ENCODE peak calls at places on chromosomes 1 and 21, in eight cellular contexts. K, N, B, A, R, J, Y and I are unnamed samples. For H3K27me3, the result is how much of the 10 kb centered on the place peaks cover.

GRCh38 chr1:234699795-234700665 is 90.1 kb upstream of the IRF2BP2 start:
- DNase-seq in K (no peak), N (peak), B (no peak), A (no peak), R (no peak), J (peak), Y (no peak), I (no peak)

GRCh38 chr1:232221790-232222499 is 408.0 kb downstream of the SIPA1L2 start:
- DNase-seq in K (no peak), N (no peak), B (no peak), A (no peak), R (no peak), J (no peak), Y (no peak), I (no peak)

GRCh38 chr1:26862781-26863676 is at the start of gene SFN:
- DNase-seq in K (peak), N (peak), B (no peak), A (no peak), R (peak), J (no peak), Y (peak), I (no peak)

GRCh38 chr1:212667223-212668139 is 32.2 kb downstream of the BATF3 start:
- DNase-seq in K (no peak), N (no peak), B (no peak), A (no peak), R (no peak), J (no peak), Y (no peak), I (no peak)

GRCh38 chr21:44456207-44456914 is 1.1 kb downstream of the LRRC3 start:
- DNase-seq in K (no peak), N (peak), B (no peak), A (no peak), R (peak), J (peak), Y (no peak), I (peak)

GRCh38 chr1:41712687-41713086 is 206.0 kb downstream of the HIVEP3 start:
- DNase-seq in K (no peak), N (no peak), B (no peak), A (peak), R (no peak), J (no peak), Y (no peak), I (no peak)

GRCh38 chr21:42636931-42637601 is 16.4 kb upstream of the PDE9A start:
- DNase-seq in K (no peak), N (peak), B (no peak), A (no peak), R (no peak), J (peak), Y (no peak), I (no peak)

GRCh38 chr1:42786097-42786496 is 1.3 kb downstream of the TMEM269 start:
- DNase-seq in K (no peak), N (no peak), B (no peak), A (no peak), R (no peak), J (no peak), Y (no peak), I (no peak)

GRCh38 chr1:206909167-206909882 is 12.1 kb downstream of the IL24 start:
- DNase-seq in K (peak), N (peak), B (peak), A (peak), R (peak), J (peak), Y (peak), I (peak)

GRCh38 chr1:244104309-244105060 is 53.4 kb downstream of the ZBTB18 start:
- DNase-seq in K (no peak), N (no peak), B (no peak), A (no peak), R (no peak), J (no peak), Y (no peak), I (no peak)

GRCh38 chr1:55039342-55040082 is at the start of gene PCSK9:
- DNase-seq in K (no peak), N (no peak), B (no peak), A (no peak), R (peak), J (no peak), Y (no peak), I (no peak)

GRCh38 chr1:118247593-118247992 is 62.6 kb upstream of the SPAG17 start:
- DNase-seq in K (no peak), N (no peak), B (no peak), A (no peak), R (no peak), J (no peak), Y (no peak), I (no peak)

GRCh38 chr21:46109251-46110221 is 11.6 kb downstream of the COL6A2 start:
- DNase-seq in K (no peak), N (peak), B (peak), A (no peak), R (peak), J (peak), Y (peak), I (peak)

GRCh38 chr1:99327357-99327756 is 63.1 kb downstream of the PLPPR4 start:
- DNase-seq in K (no peak), N (no peak), B (no peak), A (no peak), R (no peak), J (no peak), Y (no peak), I (no peak)

GRCh38 chr21:43341349-43342163 is 85.4 kb downstream of the SIK1 start:
- DNase-seq in K (no peak), N (no peak), B (no peak), A (peak), R (no peak), J (no peak), Y (no peak), I (no peak)

GRCh38 chr1:154478639-154479038 is 23.4 kb upstream of the TDRD10 start:
- DNase-seq in K (no peak), N (no peak), B (no peak), A (no peak), R (no peak), J (no peak), Y (no peak), I (no peak)

GRCh38 chr1:155219592-155220031 is 11.1 kb downstream of the MTX1 start:
- DNase-seq in K (no peak), N (no peak), B (peak), A (no peak), R (no peak), J (no peak), Y (no peak), I (no peak)

GRCh38 chr1:116911166-116911553 is 1.4 kb downstream of the PTGFRN start:
- DNase-seq in K (no peak), N (no peak), B (peak), A (no peak), R (no peak), J (no peak), Y (no peak), I (no peak)

GRCh38 chr1:28249013-28249870 is 10.1 kb upstream of the SESN2 start:
- DNase-seq in K (peak), N (no peak), B (no peak), A (peak), R (peak), J (peak), Y (peak), I (peak)

GRCh38 chr1:7313081-7313546 is 458.0 kb upstream of the VAMP3 start:
- DNase-seq in K (no peak), N (no peak), B (no peak), A (no peak), R (no peak), J (no peak), Y (no peak), I (no peak)

GRCh38 chr1:66532798-66533783 is 862 bp upstream of the SGIP1 start:
- DNase-seq in K (no peak), N (no peak), B (peak), A (peak), R (peak), J (peak), Y (no peak), I (peak)

GRCh38 chr1:28640766-28641165 is 2.1 kb downstream of the TAF12 start:
- DNase-seq in K (peak), N (no peak), B (no peak), A (no peak), R (no peak), J (no peak), Y (no peak), I (no peak)

GRCh38 chr1:214823311-214824117 is 220.5 kb downstream of the CENPF start:
- DNase-seq in K (no peak), N (no peak), B (no peak), A (no peak), R (no peak), J (no peak), Y (no peak), I (no peak)

GRCh38 chr1:232704694-232705680 is 75.1 kb upstream of the SIPA1L2 start:
- DNase-seq in K (no peak), N (no peak), B (peak), A (no peak), R (no peak), J (no peak), Y (peak), I (no peak)

GRCh38 chr21:25956993-25957714 is 213.4 kb downstream of the APP start:
- DNase-seq in K (no peak), N (no peak), B (no peak), A (no peak), R (no peak), J (no peak), Y (no peak), I (no peak)

GRCh38 chr1:60715970-60716369 is 366.4 kb upstream of the NFIA start:
- DNase-seq in K (no peak), N (no peak), B (no peak), A (no peak), R (no peak), J (no peak), Y (no peak), I (no peak)

GRCh38 chr1:160748182-160748876 is 9.3 kb downstream of the SLAMF7 start:
- DNase-seq in K (no peak), N (no peak), B (no peak), A (no peak), R (no peak), J (no peak), Y (no peak), I (no peak)

GRCh38 chr1:219710529-219711194 is 97.8 kb upstream of the ZC3H11B start:
- DNase-seq in K (no peak), N (no peak), B (no peak), A (no peak), R (no peak), J (no peak), Y (no peak), I (no peak)

GRCh38 chr1:158121604-158122254 is 59.0 kb upstream of the CD1D start:
- DNase-seq in K (no peak), N (no peak), B (peak), A (no peak), R (no peak), J (no peak), Y (no peak), I (no peak)

GRCh38 chr1:230175839-230176238 is 108.8 kb downstream of the GALNT2 start:
- DNase-seq in K (no peak), N (no peak), B (no peak), A (no peak), R (no peak), J (no peak), Y (no peak), I (no peak)

GRCh38 chr1:152182431-152182830 is 23.4 kb upstream of the RPTN start:
- DNase-seq in K (no peak), N (no peak), B (no peak), A (no peak), R (no peak), J (no peak), Y (no peak), I (no peak)

GRCh38 chr1:152179566-152179965 is 20.5 kb upstream of the RPTN start:
- DNase-seq in K (no peak), N (no peak), B (no peak), A (no peak), R (no peak), J (no peak), Y (no peak), I (no peak)

GRCh38 chr1:152186556-152187285 is 27.7 kb upstream of the RPTN start:
- DNase-seq in K (no peak), N (no peak), B (no peak), A (no peak), R (no peak), J (no peak), Y (no peak), I (no peak)

GRCh38 chr1:152185544-152186391 is 26.7 kb upstream of the RPTN start:
- DNase-seq in K (peak), N (peak), B (no peak), A (no peak), R (no peak), J (no peak), Y (peak), I (no peak)

GRCh38 chr1:152182942-152183341 is 23.9 kb upstream of the RPTN start:
- DNase-seq in K (no peak), N (no peak), B (no peak), A (no peak), R (no peak), J (no peak), Y (no peak), I (no peak)
- H3K27ac ChIP-seq in K (no peak), N (no peak), B (no peak), A (no peak), R (no peak), J (no peak), Y (no peak), I (no peak)

GRCh38 chr1:2172551-2173146 is 21.9 kb downstream of the FAAP20 start:
- DNase-seq in K (no peak), N (no peak), B (peak), A (no peak), R (no peak), J (no peak), Y (no peak), I (no peak)
- H3K27me3 ChIP-seq in K (under half), N (under half), B (under half), A (under half), R (under half), J (under half), Y (under half), I (under half)

GRCh38 chr1:62924983-62925790 is 141.3 kb downstream of the ATG4C start:
- DNase-seq in K (no peak), N (no peak), B (no peak), A (no peak), R (no peak), J (no peak), Y (no peak), I (no peak)
- H3K27ac ChIP-seq in K (no peak), N (no peak), B (no peak), A (no peak), R (no peak), J (no peak), Y (no peak), I (no peak)

GRCh38 chr1:220874201-220874655 is 5.0 kb upstream of the HLX start:
- DNase-seq in K (no peak), N (no peak), B (no peak), A (no peak), R (no peak), J (no peak), Y (no peak), I (no peak)
- H3K27me3 ChIP-seq in K (half or more), N (under half), B (under half), A (under half), R (under half), J (under half), Y (under half), I (under half)

GRCh38 chr1:178010674-178011073 is 40.8 kb upstream of the SEC16B start:
- DNase-seq in K (no peak), N (no peak), B (no peak), A (no peak), R (no peak), J (no peak), Y (no peak), I (no peak)
- H3K27ac ChIP-seq in K (no peak), N (no peak), B (no peak), A (no peak), R (no peak), J (peak), Y (no peak), I (no peak)

GRCh38 chr1:3080236-3080964 is 11.4 kb downstream of the PRDM16 start:
- DNase-seq in K (no peak), N (no peak), B (no peak), A (no peak), R (peak), J (no peak), Y (no peak), I (no peak)
- H3K27me3 ChIP-seq in K (under half), N (under half), B (under half), A (under half), R (half or more), J (under half), Y (under half), I (under half)

DNA sequence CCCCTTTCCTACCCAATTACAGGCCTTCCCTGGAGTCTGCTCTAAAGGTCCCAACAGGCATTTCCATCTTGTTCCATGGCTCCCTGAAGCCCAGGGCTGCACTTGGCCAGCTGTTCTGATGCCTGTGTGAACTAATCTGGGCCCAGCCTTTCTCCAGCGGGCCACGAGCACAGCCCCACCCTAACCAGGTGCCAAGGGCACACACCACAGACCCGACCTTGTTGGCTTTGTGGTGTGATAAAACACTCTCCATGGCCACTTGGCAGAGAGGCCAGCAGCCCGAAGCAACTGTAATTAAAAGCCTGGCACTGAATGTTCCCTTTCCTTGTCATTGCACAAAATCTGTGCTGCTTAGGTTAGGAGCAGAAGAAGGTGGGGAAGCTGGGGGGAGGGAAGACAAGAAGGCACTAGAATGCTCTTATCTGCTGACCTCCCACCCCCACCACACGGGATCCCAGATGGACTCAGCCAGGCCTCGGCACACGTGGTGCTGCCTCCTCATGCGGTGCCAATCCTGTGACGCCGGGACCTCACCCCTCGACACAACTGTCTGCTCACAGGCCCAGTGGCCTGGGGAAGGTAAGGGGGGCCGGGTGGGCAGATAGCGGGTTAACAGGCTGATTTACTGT is 9.9 kb downstream of the HCRTR1 start:
- DNase-seq in K (no peak), N (no peak), B (peak), A (peak), R (peak), J (peak), Y (peak), I (peak)
- H3K27ac ChIP-seq in K (no peak), N (no peak), B (no peak), A (peak), R (peak), J (peak), Y (peak), I (peak)

GRCh38 chr1:46489169-46489637 is 433 bp upstream of the DMBX1 start:
- DNase-seq in K (no peak), N (no peak), B (no peak), A (no peak), R (peak), J (no peak), Y (no peak), I (no peak)

GRCh38 chr1:46487818-46488218 is 1.8 kb upstream of the DMBX1 start:
- DNase-seq in K (no peak), N (no peak), B (no peak), A (no peak), R (no peak), J (no peak), Y (no peak), I (no peak)

GRCh38 chr1:46489638-46490602 is at the start of gene DMBX1:
- DNase-seq in K (no peak), N (no peak), B (no peak), A (no peak), R (peak), J (peak), Y (peak), I (peak)

GRCh38 chr1:46486432-46487015 is 3.1 kb upstream of the DMBX1 start:
- DNase-seq in K (no peak), N (no peak), B (no peak), A (no peak), R (no peak), J (no peak), Y (no peak), I (peak)

GRCh38 chr1:46488343-46489168 is 1.1 kb upstream of the DMBX1 start:
- DNase-seq in K (no peak), N (no peak), B (no peak), A (no peak), R (peak), J (no peak), Y (no peak), I (no peak)
- H3K27me3 ChIP-seq in K (half or more), N (under half), B (under half), A (half or more), R (half or more), J (under half), Y (under half), I (under half)

GRCh38 chr1:178243119-178243518 is 149.2 kb downstream of the RASAL2 start:
- DNase-seq in K (no peak), N (no peak), B (no peak), A (no peak), R (no peak), J (no peak), Y (no peak), I (no peak)
- H3K27ac ChIP-seq in K (no peak), N (no peak), B (no peak), A (no peak), R (no peak), J (no peak), Y (no peak), I (no peak)